ENCODE peak calls at places on chromosomes 11 and 22, in five cellular contexts. O is A549, X is IMR-90, N is GM12878, E is HepG2. Z is an unnamed sample.

GRCh38 chr11:18010271-18010670 is 2.6 kb downstream of the SERGEF start:
- DNase-seq in X (no peak), E (no peak), O (no peak), N (no peak), Z (no peak)

GRCh38 chr22:45997077-45997774 is 20.3 kb upstream of the WNT7B start:
- DNase-seq in N (no peak), X (peak; percentile 95), O (no peak), E (no peak), Z (no peak)

GRCh38 chr11:132054822-132055221 is 684.4 kb downstream of the NTM start:
- DNase-seq in O (no peak), X (peak; percentile 89), N (no peak), E (no peak), Z (no peak)

GRCh38 chr11:62370743-62371440 is 33.6 kb downstream of the ASRGL1 start:
- DNase-seq in N (no peak), E (no peak), X (no peak), O (no peak), Z (no peak)

GRCh38 chr22:41983516-41983915 is 14.3 kb downstream of the SEPTIN3 start:
- DNase-seq in N (no peak), X (no peak), O (no peak), E (no peak), Z (no peak)

GRCh38 chr11:198236-198806 is 5.4 kb downstream of the SCGB1C1 start:
- DNase-seq in O (no peak), E (no peak), N (no peak), X (no peak), Z (no peak)

GRCh38 chr11:3826721-3827120 is 14.0 kb downstream of the RHOG start:
- DNase-seq in E (no peak), X (no peak), O (no peak), N (no peak), Z (no peak)

GRCh38 chr11:64536396-64536935 is 54.6 kb upstream of the SLC22A12 start:
- DNase-seq in O (no peak), N (no peak), E (no peak), X (peak; percentile 15), Z (no peak)

GRCh38 chr11:91981995-91982394 is 242.6 kb upstream of the FAT3 start:
- DNase-seq in O (peak; percentile 4), E (no peak), X (peak; percentile 88), N (no peak), Z (no peak)

GRCh38 chr11:27806122-27806521 is 105.9 kb upstream of the BDNF start:
- DNase-seq in E (no peak), O (no peak), X (no peak), N (no peak), Z (no peak)

GRCh38 chr11:119533931-119534694 is 111.1 kb upstream of the THY1 start:
- DNase-seq in N (peak; percentile 13), O (peak; percentile 64), X (peak; percentile 23), E (peak; percentile 57), Z (peak; percentile 83)

GRCh38 chr11:20671856-20672546 is 2.6 kb downstream of the NELL1 start:
- DNase-seq in X (no peak), N (no peak), E (peak; percentile 7), O (peak; percentile 31), Z (peak; percentile 49)

GRCh38 chr11:75028321-75029097 is 39.8 kb downstream of the NEU3 start:
- DNase-seq in X (no peak), E (no peak), O (no peak), N (no peak), Z (no peak)

GRCh38 chr11:64223001-64223651 is 2.9 kb downstream of the TRPT1 start:
- DNase-seq in X (no peak), E (no peak), N (no peak), O (no peak), Z (no peak)

GRCh38 chr22:32142600-32142999 is 16.5 kb downstream of the C22orf42 start:
- DNase-seq in N (no peak), E (no peak), O (no peak), X (no peak), Z (no peak)

GRCh38 chr11:46315033-46315738 is 32.1 kb upstream of the DGKZ start:
- DNase-seq in O (peak; percentile 98), X (peak; percentile 71), E (peak; percentile 57), N (no peak), Z (peak; percentile 90)

GRCh38 chr11:130583866-130584265 is 135.4 kb downstream of the ADAMTS15 start:
- DNase-seq in O (no peak), X (no peak), N (no peak), E (no peak), Z (no peak)

GRCh38 chr11:31240340-31240904 is 129.1 kb downstream of the DCDC1 start:
- DNase-seq in O (peak; percentile 5), E (peak; percentile 59), X (peak; percentile 33), N (no peak), Z (peak; percentile 30)

GRCh38 chr22:45445031-45445710 is 31.7 kb downstream of the RIBC2 start:
- DNase-seq in X (no peak), N (no peak), E (no peak), O (no peak), Z (no peak)

GRCh38 chr11:32259641-32260081 is 168.8 kb downstream of the RCN1 start:
- DNase-seq in E (no peak), O (no peak), N (peak; percentile 62), X (peak; percentile 87), Z (no peak)

GRCh38 chr11:12244156-12244555 is 133.2 kb upstream of the PARVA start:
- DNase-seq in O (no peak), X (no peak), N (no peak), E (no peak), Z (no peak)

GRCh38 chr22:37485714-37486223 is 415 bp downstream of the MFNG start:
- DNase-seq in E (no peak), N (no peak), X (no peak), O (no peak), Z (no peak)

GRCh38 chr11:112962854-112963367 is 1.7 kb downstream of the NCAM1 start:
- DNase-seq in O (no peak), N (no peak), X (no peak), E (no peak), Z (peak; percentile 59)

GRCh38 chr11:72354356-72355115 is 79.8 kb downstream of the CLPB start:
- DNase-seq in E (no peak), N (no peak), O (peak; percentile 11), X (peak; percentile 31), Z (no peak)

GRCh38 chr11:64971421-64972233 is at the start of gene MAJIN:
- DNase-seq in O (peak; percentile 69), E (no peak), N (peak; percentile 51), X (peak; percentile 41), Z (peak; percentile 75)

GRCh38 chr11:102138677-102139076 is 28.4 kb downstream of the YAP1 start:
- DNase-seq in O (no peak), E (no peak), N (no peak), X (peak; percentile 92), Z (no peak)

GRCh38 chr11:27280131-27280530 is 82.9 kb downstream of the CCDC34 start:
- DNase-seq in E (no peak), N (no peak), O (no peak), X (no peak), Z (no peak)

GRCh38 chr22:17882162-17882561 is 107.9 kb upstream of the BID start:
- DNase-seq in E (no peak), X (no peak), O (no peak), N (no peak), Z (no peak)

GRCh38 chr11:126522606-126523005 is 167.1 kb downstream of the ST3GAL4 start:
- DNase-seq in O (no peak), E (no peak), X (no peak), N (no peak), Z (no peak)

GRCh38 chr22:22407061-22407460 is 101.5 kb downstream of the ZNF280B start:
- DNase-seq in X (no peak), N (no peak), E (no peak), O (no peak), Z (no peak)

GRCh38 chr11:15587059-15587458 is 472.3 kb downstream of the INSC start:
- DNase-seq in O (no peak), N (no peak), E (no peak), X (no peak), Z (no peak)
- TF ChIP-seq BHLHE40 in O (no peak), N (no peak), E (no peak), X (no peak), Z (no peak)

DNA sequence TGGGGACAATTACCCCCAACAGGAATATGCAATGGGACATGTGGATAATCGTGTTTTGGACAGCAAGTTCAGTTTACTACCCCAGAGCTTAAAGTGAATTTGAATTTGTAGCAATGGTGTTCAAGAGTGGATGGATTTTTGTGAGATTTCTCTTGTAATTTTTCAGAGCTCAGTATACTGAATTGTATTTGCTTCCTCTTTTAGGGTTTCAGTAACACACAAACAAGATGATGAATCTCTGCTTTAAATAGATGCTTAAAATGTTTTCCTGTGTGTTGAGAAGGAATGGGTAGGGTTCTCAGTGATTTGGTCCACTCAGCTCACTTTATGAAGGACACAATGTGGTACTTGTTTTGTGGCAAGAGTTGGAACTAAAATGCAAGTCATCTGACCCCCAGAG is 100.1 kb upstream of the ARHGAP20 start:
- DNase-seq in E (no peak), O (no peak), X (no peak), N (no peak), Z (no peak)
- TF ChIP-seq BHLHE40 in E (no peak), O (no peak), X (no peak), N (no peak), Z (no peak)

DNA sequence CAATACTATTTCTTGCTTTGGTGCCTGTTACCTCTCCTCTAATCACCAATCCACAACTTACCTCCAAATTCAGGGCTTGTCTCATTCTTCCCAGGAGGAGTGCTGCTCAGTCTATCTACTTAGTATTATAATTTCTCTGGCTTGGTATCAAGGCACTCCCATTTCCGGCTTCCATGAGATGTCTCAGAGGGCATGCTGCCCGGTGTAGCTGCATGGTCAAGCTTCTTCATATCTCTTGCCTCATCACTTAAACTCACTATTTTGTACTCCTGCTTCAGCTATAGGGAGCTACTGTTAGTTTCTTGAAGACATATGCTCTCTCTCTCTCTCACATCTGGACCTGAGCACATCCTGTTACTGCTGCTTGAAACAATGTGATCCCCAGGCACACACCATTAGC is 182.7 kb upstream of the SYN3 start:
- DNase-seq in N (no peak), X (no peak), O (no peak), E (no peak), Z (no peak)
- TF ChIP-seq BHLHE40 in N (no peak), X (no peak), O (no peak), E (no peak), Z (no peak)

GRCh38 chr11:2807276-2807681 is 78.3 kb downstream of the CDKN1C start:
- DNase-seq in X (no peak), O (no peak), E (peak; percentile 27), N (no peak), Z (no peak)

GRCh38 chr11:2809854-2810253 is 75.7 kb downstream of the CDKN1C start:
- DNase-seq in E (no peak), N (no peak), O (no peak), X (no peak), Z (no peak)

GRCh38 chr11:2808850-2809847 is 76.4 kb downstream of the CDKN1C start:
- DNase-seq in N (no peak), O (no peak), E (no peak), X (no peak), Z (no peak)

GRCh38 chr11:2806351-2807058 is 79.1 kb downstream of the CDKN1C start:
- DNase-seq in O (no peak), X (no peak), E (no peak), N (no peak), Z (no peak)

DNA sequence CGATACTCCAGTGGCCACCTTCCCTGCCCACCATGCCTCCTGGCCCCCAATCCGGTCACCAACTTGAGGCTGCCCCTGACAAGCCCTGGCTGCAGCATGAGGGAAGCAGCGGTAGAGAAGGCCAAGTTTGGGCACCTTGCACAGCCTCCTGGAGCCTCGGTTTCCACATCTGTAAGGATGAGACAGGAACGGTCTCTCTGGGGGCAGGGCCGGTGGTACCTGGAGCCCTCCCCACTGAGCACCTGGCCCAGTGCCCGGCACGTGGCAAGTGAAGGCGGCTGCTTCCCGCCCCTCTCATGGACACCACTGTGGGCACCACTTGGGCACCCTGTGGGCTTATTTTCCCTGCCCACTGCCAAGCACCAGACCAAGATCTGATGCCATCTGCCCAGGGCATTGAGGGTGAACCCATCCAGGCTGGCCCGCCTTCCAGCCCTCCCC is 77.8 kb downstream of the CDKN1C start:
- DNase-seq in O (no peak), X (no peak), N (no peak), E (no peak), Z (no peak)
- TF ChIP-seq BHLHE40 in O (no peak), X (no peak), N (no peak), E (no peak), Z (no peak)